ENCODE peak calls at places on chromosomes 5 and 9, in ten cellular contexts. G is lung; A is activated gamma-delta T cell treated with Interleukin-2 at 50 U/mL for 16 hours; F is H7; H is activated CD4-positive, alpha-beta T cell treated with anti-CD3 and anti-CD28 coated beads for 4 hours; P is stimulated activated naive CD8-positive, alpha-beta T cell treated with anti-CD3 and anti-CD28 coated beads, Interleukin-15, Interleukin-2, amounts not matched to agents 100 U/mL and 50 U/mL, for 24 hours; V is non-pigmented ciliary epithelial cell; B is fibroblast of gingiva; U is endothelial cell; I is effector memory CD8-positive, alpha-beta T cell. N is an unnamed sample.

GRCh38 chr5:73438897-73439470 is 9.6 kb downstream of the FOXD1 start:
- DNase-seq in G (no peak), A (no peak), F (no peak), H (no peak), P (no peak), V (no peak), B (no peak), U (no peak), I (no peak), N (no peak)

GRCh38 chr5:133995903-133996563 is 8.7 kb downstream of the VDAC1 start:
- DNase-seq in G (no peak), A (no peak), F (peak), H (no peak), P (no peak), V (no peak), B (no peak), U (no peak), I (no peak), N (no peak)

GRCh38 chr5:41748631-41749030 is 121.6 kb downstream of the OXCT1 start:
- DNase-seq in G (no peak), A (no peak), F (no peak), H (no peak), P (peak), V (no peak), B (peak), U (no peak), I (no peak), N (no peak)

GRCh38 chr5:108093186-108093585 is 288.7 kb downstream of the FBXL17 start:
- DNase-seq in G (no peak), A (no peak), F (peak), H (no peak), P (no peak), V (no peak), B (peak), U (no peak), I (no peak), N (no peak)

GRCh38 chr5:180467576-180467975 is 26.6 kb upstream of the CNOT6 start:
- DNase-seq in G (no peak), A (no peak), F (no peak), H (no peak), P (no peak), V (no peak), B (no peak), U (no peak), I (no peak), N (no peak)

GRCh38 chr5:140194662-140195061 is 19.7 kb downstream of the CYSTM1 start:
- DNase-seq in G (no peak), A (no peak), F (no peak), H (no peak), P (no peak), V (no peak), B (no peak), U (no peak), I (no peak), N (no peak)

GRCh38 chr9:71285191-71285656 is 163.8 kb upstream of the TRPM3 start:
- DNase-seq in G (peak), A (peak), F (peak), H (peak), P (peak), V (peak), B (peak), U (peak), I (peak), N (peak)

GRCh38 chr5:67379761-67380160 is 183.2 kb upstream of the CD180 start:
- DNase-seq in G (no peak), A (no peak), F (no peak), H (no peak), P (no peak), V (no peak), B (peak), U (no peak), I (no peak), N (no peak)

GRCh38 chr9:91857291-91857781 is 92.7 kb downstream of the ROR2 start:
- DNase-seq in G (no peak), A (no peak), F (peak), H (no peak), P (no peak), V (no peak), B (no peak), U (peak), I (no peak), N (no peak)

GRCh38 chr5:17426104-17426739 is 71.8 kb upstream of the TAF11L2 start:
- DNase-seq in G (no peak), A (no peak), F (no peak), H (no peak), P (no peak), V (no peak), B (no peak), U (no peak), I (no peak), N (no peak)

GRCh38 chr9:97529363-97530076 is 28.1 kb downstream of the TMOD1 start:
- DNase-seq in G (peak), A (no peak), F (no peak), H (no peak), P (no peak), V (no peak), B (peak), U (no peak), I (no peak), N (no peak)

N was measured in B cell.